ENCODE peak calls at places on chromosomes 7 and 10, in six cellular contexts. M, Z, L, Q, U and H are unnamed samples.

GRCh38 chr7:156148547-156148946 is 336.3 kb upstream of the SHH start:
- DNase-seq in Z (no peak), Q (no peak), M (no peak), U (no peak), L (no peak), H (no peak)

GRCh38 chr10:90583416-90583815 is 274.4 kb downstream of the HTR7 start:
- DNase-seq in Q (no peak), U (no peak), Z (no peak), L (no peak), M (peak), H (no peak)

GRCh38 chr10:44922826-44923545 is 11.8 kb downstream of the TMEM72 start:
- DNase-seq in Q (no peak), L (no peak), Z (no peak), M (no peak), U (no peak), H (no peak)

GRCh38 chr7:50828801-50829200 is 46.1 kb upstream of the GRB10 start:
- DNase-seq in L (no peak), Z (no peak), Q (no peak), U (no peak), M (peak), H (no peak)

GRCh38 chr7:21869785-21870402 is 75.8 kb downstream of the CDCA7L start:
- DNase-seq in L (no peak), Z (no peak), M (peak), Q (peak), U (no peak), H (peak)

GRCh38 chr7:113172726-113173125 is 54.4 kb upstream of the SMIM30 start:
- DNase-seq in L (no peak), Q (no peak), M (no peak), Z (no peak), U (no peak), H (no peak)

GRCh38 chr7:74449809-74450397 is 3.8 kb upstream of the GTF2IRD1 start:
- DNase-seq in U (peak), L (peak), M (no peak), Z (peak), Q (peak), H (peak)

GRCh38 chr7:271266-272107 is 18.5 kb upstream of the FOXL3 start:
- DNase-seq in Q (no peak), M (peak), L (no peak), U (no peak), Z (no peak), H (no peak)

GRCh38 chr7:134211817-134212216 is 84.7 kb downstream of the LRGUK start:
- DNase-seq in Q (no peak), Z (no peak), M (no peak), U (no peak), L (no peak), H (no peak)

GRCh38 chr10:132592790-132593788 is 55.5 kb downstream of the INPP5A start:
- DNase-seq in Z (no peak), L (no peak), Q (no peak), M (no peak), U (no peak), H (no peak)

GRCh38 chr10:63699785-63700184 is 178.6 kb downstream of the REEP3 start:
- DNase-seq in Z (no peak), M (peak), L (no peak), Q (peak), U (no peak), H (no peak)

GRCh38 chr10:64574371-64574770 is 1053.2 kb downstream of the REEP3 start:
- DNase-seq in Q (no peak), U (no peak), M (no peak), Z (no peak), L (no peak), H (peak)

GRCh38 chr10:107425844-107426553 is 261.5 kb upstream of the SORCS1 start:
- DNase-seq in Z (no peak), U (no peak), L (peak), Q (no peak), M (no peak), H (no peak)

GRCh38 chr10:117860135-117860534 is 186.6 kb downstream of the RAB11FIP2 start:
- DNase-seq in U (no peak), L (no peak), Z (no peak), Q (no peak), M (no peak), H (no peak)

GRCh38 chr10:71831646-71832552 is 19.2 kb downstream of the PSAP start:
- DNase-seq in Q (peak), M (peak), U (no peak), L (no peak), Z (no peak), H (no peak)

GRCh38 chr7:43612128-43612527 is 29.2 kb downstream of the STK17A start:
- DNase-seq in Q (peak), Z (no peak), L (no peak), M (peak), U (no peak), H (no peak)

GRCh38 chr7:33201821-33202220 is 72.5 kb downstream of the BBS9 start:
- DNase-seq in Z (no peak), U (no peak), M (peak), Q (no peak), L (no peak), H (no peak)

GRCh38 chr7:106371629-106372028 is 86.8 kb upstream of the NAMPT start:
- DNase-seq in U (no peak), L (no peak), Z (no peak), Q (no peak), M (no peak), H (no peak)

GRCh38 chr7:128410092-128410665 is 397 bp upstream of the IMPDH1 start:
- DNase-seq in L (peak), M (peak), Q (peak), Z (no peak), U (peak), H (peak)

GRCh38 chr10:97388152-97388551 is 13.0 kb downstream of the RRP12 start:
- DNase-seq in Z (no peak), U (no peak), M (no peak), L (no peak), Q (no peak), H (no peak)

GRCh38 chr10:34628174-34628802 is 186.8 kb downstream of the PARD3 start:
- DNase-seq in L (no peak), Z (no peak), Q (no peak), M (peak), U (no peak), H (peak)

GRCh38 chr7:40659231-40659630 is 524.4 kb downstream of the SUGCT start:
- DNase-seq in Z (no peak), Q (peak), U (no peak), L (no peak), M (no peak), H (no peak)

GRCh38 chr7:127792528-127793342 is 140.7 kb downstream of the SND1 start:
- DNase-seq in Q (no peak), U (no peak), Z (no peak), M (no peak), L (peak), H (peak)

GRCh38 chr7:44477063-44477830 is 13.2 kb downstream of the NUDCD3 start:
- DNase-seq in U (peak), M (peak), Q (peak), Z (peak), L (peak), H (peak)